ENCODE peak calls at places on chromosomes 7 and 10, in eight cellular contexts. Q, T, F, N, C, E, U and S are unnamed samples.

GRCh38 chr7:128774921-128775320 is 673 bp downstream of the OPN1SW start:
- DNase-seq in C (no peak), U (no peak), E (no peak), F (no peak), Q (no peak), N (no peak), T (no peak), S (no peak)

GRCh38 chr10:66678521-66678920 is 247.3 kb upstream of the LRRTM3 start:
- DNase-seq in F (no peak), U (no peak), N (peak; percentile 31), Q (no peak), C (no peak), T (no peak), E (no peak), S (no peak)

GRCh38 chr7:155277385-155277994 is 20.2 kb upstream of the INSIG1 start:
- DNase-seq in N (peak; percentile 48), F (no peak), C (no peak), E (peak; percentile 38), T (no peak), U (no peak), Q (no peak), S (no peak)

GRCh38 chr7:5692112-5692844 is 89.2 kb downstream of the RNF216 start:
- DNase-seq in E (peak; percentile 99), Q (no peak), U (no peak), N (peak; percentile 93), T (no peak), F (peak; percentile 80), C (no peak), S (no peak)

GRCh38 chr10:33032354-33033254 is 74.6 kb upstream of the ITGB1 start:
- DNase-seq in C (no peak), Q (no peak), N (peak; percentile 100), E (peak; percentile 83), U (peak; percentile 36), F (no peak), T (no peak), S (no peak)

GRCh38 chr10:71772832-71773220 is 494 bp downstream of the VSIR start:
- DNase-seq in C (no peak), E (peak; percentile 45), T (no peak), F (no peak), N (no peak), Q (no peak), U (no peak), S (no peak)

GRCh38 chr10:29374162-29374561 is 85.3 kb downstream of the LYZL1 start:
- DNase-seq in U (no peak), E (no peak), C (no peak), F (no peak), Q (no peak), T (no peak), N (no peak), S (no peak)

GRCh38 chr10:73655257-73655989 is 406 bp downstream of the SYNPO2L start:
- DNase-seq in N (peak; percentile 14), F (no peak), T (no peak), Q (no peak), C (no peak), U (no peak), E (no peak), S (no peak)

GRCh38 chr10:131810036-131810804 is 90.6 kb upstream of the PPP2R2D start:
- DNase-seq in T (no peak), F (no peak), C (no peak), U (no peak), Q (no peak), E (no peak), N (no peak), S (no peak)

GRCh38 chr10:127016331-127016730 is 111.1 kb downstream of the DOCK1 start:
- DNase-seq in T (no peak), E (no peak), C (no peak), U (no peak), N (no peak), Q (no peak), F (no peak), S (no peak)

GRCh38 chr10:58291538-58292174 is 22.7 kb downstream of the CISD1 start:
- DNase-seq in N (peak; percentile 78), E (peak; percentile 79), T (peak; percentile 17), Q (peak; percentile 50), F (peak; percentile 72), U (peak; percentile 24), C (peak; percentile 57), S (peak; percentile 70)

GRCh38 chr7:129784783-129785456 is 167.8 kb downstream of the UBE2H start:
- DNase-seq in C (peak; percentile 87), E (no peak), N (no peak), T (peak; percentile 54), F (no peak), U (no peak), Q (peak; percentile 63), S (peak; percentile 21)

GRCh38 chr7:100566018-100566531 is 7.6 kb downstream of the SAP25 start:
- DNase-seq in Q (no peak), F (no peak), N (no peak), T (no peak), E (no peak), C (no peak), U (no peak), S (no peak)

GRCh38 chr7:23044581-23044980 is 30.7 kb upstream of the HYCC1 start:
- DNase-seq in T (no peak), F (no peak), U (no peak), N (no peak), Q (no peak), E (no peak), C (no peak), S (no peak)

GRCh38 chr10:44047361-44047760 is 337.5 kb downstream of the CXCL12 start:
- DNase-seq in U (no peak), C (no peak), T (no peak), Q (no peak), E (no peak), N (no peak), F (no peak), S (no peak)

GRCh38 chr7:101950450-101951119 is 133.2 kb downstream of the CUX1 start:
- DNase-seq in U (peak; percentile 21), E (peak; percentile 63), F (peak; percentile 57), N (peak; percentile 40), C (no peak), Q (peak; percentile 87), T (peak; percentile 35), S (no peak)

DNA sequence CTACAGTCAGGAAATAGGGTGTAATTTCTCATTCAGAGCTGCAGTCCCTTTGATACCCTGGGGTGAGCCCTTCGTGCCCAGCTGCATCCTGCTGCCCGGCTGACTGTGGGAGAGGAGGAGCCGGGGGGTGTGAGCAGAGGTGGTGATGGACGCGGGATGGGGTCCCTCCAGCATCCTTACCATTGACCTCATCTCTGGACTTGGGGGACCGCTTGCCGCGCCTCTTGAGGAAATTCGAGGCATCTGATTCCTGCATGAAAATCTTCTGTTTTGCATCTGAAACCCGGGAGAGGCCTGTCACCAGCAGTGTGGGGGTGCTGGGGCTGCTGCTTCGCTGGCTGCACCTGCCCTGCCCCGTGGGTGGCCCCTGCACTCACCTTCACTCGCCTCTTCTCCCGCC is 816 bp downstream of the UCMA start:
- DNase-seq in E (no peak), C (no peak), T (no peak), F (no peak), Q (peak; percentile 53), U (no peak), N (no peak), S (no peak)
- TF ChIP-seq EZH2phosphoT487 in E (no peak), C (no peak), T (no peak), F (no peak), Q (no peak), U (no peak), N (no peak), S (no peak)

GRCh38 chr10:79380918-79381775 is 33.9 kb downstream of the PPIF start:
- DNase-seq in F (no peak), N (no peak), T (no peak), C (no peak), E (peak; percentile 44), Q (no peak), U (no peak), S (no peak)

GRCh38 chr10:79381804-79382221 is 34.5 kb downstream of the PPIF start:
- DNase-seq in Q (no peak), E (peak; percentile 93), F (peak; percentile 67), U (no peak), T (no peak), C (no peak), N (no peak), S (no peak)

GRCh38 chr10:79379512-79380124 is 32.3 kb downstream of the PPIF start:
- DNase-seq in Q (no peak), U (no peak), E (peak; percentile 52), N (no peak), C (no peak), F (no peak), T (no peak), S (no peak)

GRCh38 chr10:79378647-79379511 is 31.6 kb downstream of the PPIF start:
- DNase-seq in N (no peak), F (no peak), U (no peak), E (no peak), T (no peak), C (no peak), Q (no peak), S (no peak)

GRCh38 chr10:79380125-79380917 is 33.1 kb downstream of the PPIF start:
- DNase-seq in U (no peak), E (peak; percentile 88), F (peak; percentile 68), N (peak; percentile 77), Q (no peak), C (no peak), T (no peak), S (no peak)
- TF ChIP-seq EZH2phosphoT487 in U (no peak), E (no peak), F (no peak), N (no peak), Q (no peak), C (no peak), T (no peak), S (no peak)

GRCh38 chr7:136254148-136254547 is 277.0 kb upstream of the MTPN start:
- DNase-seq in T (no peak), C (no peak), U (no peak), N (no peak), E (no peak), F (no peak), Q (no peak), S (no peak)

GRCh38 chr7:136256491-136256890 is 279.3 kb upstream of the MTPN start:
- DNase-seq in T (no peak), N (no peak), E (no peak), U (no peak), C (no peak), Q (no peak), F (no peak), S (no peak)

GRCh38 chr7:136259074-136259473 is 281.9 kb upstream of the MTPN start:
- DNase-seq in E (no peak), Q (no peak), T (no peak), N (no peak), U (no peak), C (peak; percentile 61), F (no peak), S (no peak)
- TF ChIP-seq EZH2phosphoT487 in E (no peak), Q (no peak), T (no peak), N (no peak), U (no peak), C (no peak), F (no peak), S (no peak)

DNA sequence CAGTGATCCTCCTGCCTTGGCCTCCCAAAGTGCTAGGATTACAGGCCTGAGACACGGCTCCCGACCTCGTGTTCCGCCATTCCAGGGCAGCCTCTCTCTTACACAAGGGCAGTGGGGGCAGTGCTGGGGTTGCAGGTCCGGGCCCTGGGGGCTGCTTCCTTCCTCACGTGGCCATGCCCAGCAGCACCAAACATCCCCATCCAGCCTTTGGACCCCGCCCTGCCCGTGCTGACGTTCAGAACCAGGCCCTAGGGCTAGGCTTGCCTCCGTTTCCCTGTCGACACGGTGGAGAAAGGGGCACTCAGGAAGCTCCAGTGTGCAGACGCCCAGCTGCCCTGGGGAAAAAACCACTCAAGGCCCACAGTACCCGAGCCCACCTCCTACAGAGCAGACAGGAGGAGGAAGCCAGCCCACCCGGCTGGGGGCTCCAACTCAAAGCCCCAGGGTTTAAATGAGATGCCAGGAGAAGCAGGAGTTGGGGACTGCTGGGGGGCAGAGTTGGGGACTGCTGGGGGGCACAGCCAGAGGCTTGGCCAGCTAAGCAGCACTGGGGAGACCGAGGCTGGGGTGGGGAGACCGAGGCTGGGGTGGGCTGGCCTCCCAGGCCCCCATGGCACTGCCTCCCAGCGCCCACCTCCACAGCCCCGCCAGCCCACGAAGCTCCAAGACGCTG is 35.9 kb downstream of the ADAP1 start:
- DNase-seq in U (no peak), T (no peak), N (no peak), C (no peak), F (no peak), Q (no peak), E (no peak), S (no peak)
- TF ChIP-seq EZH2phosphoT487 in U (no peak), T (no peak), N (no peak), C (no peak), F (no peak), Q (no peak), E (no peak), S (no peak)